ENCODE peak calls at places on chromosome 19, in seven cellular contexts. N is astrocyte, T is neural progenitor cell, U is K562, F is GM23248, Z is HCT116, K is mammary epithelial cell. S is an unnamed sample. For H3K9me3, the result is how much of the 10 kb centered on the place peaks cover.

GRCh38 chr19:44903602-44904425 is 1.8 kb upstream of the APOE start:
- DNase-seq in N (no peak), T (peak), Z (no peak), F (peak), U (peak), K (no peak), S (peak)

GRCh38 chr19:42280761-42281174 is 11.7 kb downstream of the CIC start:
- DNase-seq in F (peak), T (peak), N (peak), K (no peak), Z (no peak), U (no peak), S (peak)

GRCh38 chr19:40605201-40605971 is 4.2 kb downstream of the LTBP4 start:
- DNase-seq in Z (peak), U (peak), T (peak), K (peak), N (peak), F (peak), S (peak)

GRCh38 chr19:10084803-10085202 is 1.3 kb upstream of the SHFL start:
- DNase-seq in N (no peak), Z (no peak), F (no peak), T (no peak), K (no peak), U (no peak), S (no peak)

GRCh38 chr19:2249010-2249866 is at the start of gene AMH:
- DNase-seq in F (no peak), T (no peak), U (no peak), N (no peak), Z (no peak), K (no peak), S (no peak)

GRCh38 chr19:35856546-35857149 is at the start of gene KIRREL2:
- DNase-seq in N (no peak), U (peak), K (no peak), F (no peak), T (peak), Z (no peak), S (no peak)

GRCh38 chr19:41575998-41576397 is at the start of gene CEACAM21:
- DNase-seq in K (no peak), F (no peak), U (no peak), N (no peak), Z (no peak), T (no peak), S (no peak)

GRCh38 chr19:40241125-40241808 is 14.8 kb upstream of the CCNP start:
- DNase-seq in F (no peak), Z (no peak), K (no peak), T (no peak), N (no peak), U (no peak), S (no peak)

GRCh38 chr19:42242071-42242511 is 311 bp downstream of the GSK3A start:
- DNase-seq in K (no peak), Z (no peak), T (no peak), N (no peak), U (no peak), F (peak), S (no peak)

GRCh38 chr19:45640849-45641273 is 1.7 kb upstream of the EML2 start:
- DNase-seq in N (no peak), Z (peak), T (peak), K (peak), U (peak), F (no peak), S (no peak)

GRCh38 chr19:44796701-44797115 is 12.2 kb upstream of the BCAM start:
- DNase-seq in F (no peak), U (no peak), Z (no peak), T (peak), K (no peak), N (peak), S (no peak)

GRCh38 chr19:3653865-3654513 is 27.4 kb upstream of the CACTIN start:
- DNase-seq in Z (no peak), K (no peak), F (peak), T (peak), U (peak), N (no peak), S (no peak)

GRCh38 chr19:34996978-34997640 is 3.0 kb upstream of the GRAMD1A start:
- DNase-seq in U (no peak), K (no peak), Z (no peak), N (no peak), F (no peak), T (no peak), S (no peak)

GRCh38 chr19:42088471-42089190 is 12.7 kb downstream of the ZNF574 start:
- DNase-seq in Z (no peak), N (peak), K (peak), U (no peak), F (peak), T (no peak), S (peak)

GRCh38 chr19:7242601-7243258 is 51.5 kb downstream of the INSR start:
- DNase-seq in Z (no peak), K (peak), T (no peak), U (no peak), N (peak), F (peak), S (peak)

GRCh38 chr19:42455621-42456081 is 12.9 kb upstream of the CXCL17 start:
- DNase-seq in U (no peak), F (no peak), T (no peak), K (peak), Z (peak), N (no peak), S (no peak)

GRCh38 chr19:36221474-36221873 is 6.6 kb downstream of the ZNF146 start:
- DNase-seq in F (no peak), N (no peak), K (no peak), T (no peak), U (no peak), Z (no peak), S (no peak)

GRCh38 chr19:19530889-19531288 is 2.2 kb downstream of the YJEFN3 start:
- DNase-seq in U (no peak), F (no peak), N (no peak), T (no peak), K (no peak), Z (no peak), S (no peak)

GRCh38 chr19:27971071-27971470 is 1241.9 kb downstream of the UQCRFS1 start:
- DNase-seq in F (peak), U (no peak), Z (no peak), T (peak), K (no peak), N (peak), S (no peak)

GRCh38 chr19:34430738-34431625 is 2.8 kb downstream of the UBA2 start:
- DNase-seq in N (peak), F (peak), U (peak), T (peak), K (peak), Z (peak), S (peak)

GRCh38 chr19:43782311-43782660 is 1.5 kb upstream of the KCNN4 start:
- DNase-seq in K (no peak), T (no peak), N (no peak), Z (no peak), U (no peak), F (no peak), S (no peak)

GRCh38 chr19:15448778-15449619 is 757 bp downstream of the WIZ start:
- DNase-seq in Z (no peak), F (peak), K (no peak), N (no peak), U (peak), T (peak), S (peak)

GRCh38 chr19:9130965-9131364 is 4.2 kb upstream of the OR7G3 start:
- DNase-seq in U (no peak), K (no peak), F (no peak), Z (no peak), T (no peak), N (no peak), S (no peak)

GRCh38 chr19:6828698-6829633 is 56.5 kb downstream of the VAV1 start:
- DNase-seq in Z (peak), F (peak), U (peak), T (no peak), K (no peak), N (no peak), S (no peak)

GRCh38 chr19:7494416-7495098 is 5.7 kb upstream of the PEX11G start:
- DNase-seq in N (no peak), K (peak), F (no peak), T (peak), Z (no peak), U (peak), S (peak)

GRCh38 chr19:33316521-33317284 is 14.4 kb upstream of the CEBPA start:
- DNase-seq in T (no peak), U (no peak), K (no peak), Z (no peak), F (no peak), N (no peak), S (no peak)

GRCh38 chr19:27746691-27747380 is 1466.1 kb downstream of the UQCRFS1 start:
- DNase-seq in F (peak), K (peak), T (peak), Z (no peak), N (peak), U (peak), S (peak)

GRCh38 chr19:1884291-1884718 is 991 bp downstream of the ABHD17A start:
- DNase-seq in K (no peak), Z (no peak), N (no peak), T (no peak), U (peak), F (peak), S (no peak)

GRCh38 chr19:34365463-34366401 is 736 bp downstream of the GPI start:
- DNase-seq in T (peak), N (peak), U (peak), Z (no peak), K (peak), F (peak), S (peak)

GRCh38 chr19:44747739-44748425 is 626 bp upstream of the BCL3 start:
- DNase-seq in U (no peak), Z (no peak), N (peak), F (peak), T (peak), K (peak), S (peak)

GRCh38 chr19:3159565-3159964 is 19.0 kb upstream of the S1PR4 start:
- DNase-seq in T (no peak), N (no peak), U (no peak), K (no peak), F (no peak), Z (no peak), S (no peak)

GRCh38 chr19:43690444-43690843 is 20.5 kb upstream of the PLAUR start:
- DNase-seq in K (no peak), Z (no peak), N (no peak), T (no peak), U (no peak), F (no peak), S (no peak)

GRCh38 chr19:48113190-48113917 is 2.7 kb upstream of the PLA2G4C start:
- DNase-seq in T (no peak), F (no peak), N (no peak), K (peak), Z (no peak), U (no peak), S (no peak)

GRCh38 chr19:38247734-38248268 is 8.4 kb downstream of the PPP1R14A start:
- DNase-seq in K (no peak), F (peak), T (no peak), N (peak), U (no peak), Z (no peak), S (peak)

GRCh38 chr19:38247126-38247525 is 9.0 kb downstream of the PPP1R14A start:
- DNase-seq in T (no peak), F (peak), K (no peak), Z (no peak), U (no peak), N (no peak), S (no peak)

GRCh38 chr19:38245826-38246498 is 10.2 kb downstream of the PPP1R14A start:
- DNase-seq in U (no peak), K (no peak), F (peak), T (no peak), N (no peak), Z (no peak), S (no peak)

GRCh38 chr19:38239816-38240215 is 15.8 kb upstream of the DPF1 start:
- DNase-seq in K (no peak), Z (no peak), U (no peak), T (no peak), N (no peak), F (no peak), S (no peak)

DNA sequence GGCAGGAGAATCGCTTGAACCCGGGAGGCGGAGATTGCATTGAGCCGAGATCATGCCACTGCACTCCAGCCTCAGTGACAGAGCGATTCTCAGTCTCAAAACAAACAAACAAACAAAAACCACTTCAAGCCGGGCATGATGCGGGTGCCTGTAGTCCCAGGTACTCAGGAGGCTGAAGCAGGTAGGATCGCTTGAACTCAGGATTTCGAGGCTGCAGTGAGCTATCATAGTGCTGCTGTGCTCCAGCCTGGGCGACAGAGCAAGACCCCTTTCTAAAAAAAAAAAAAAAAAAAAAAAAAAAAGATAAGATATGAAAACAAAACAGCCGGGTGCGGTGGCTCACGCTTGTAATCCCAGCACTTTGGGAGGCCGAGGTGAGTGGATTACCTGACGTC is 12.9 kb downstream of the PPP1R14A start:
- DNase-seq in T (no peak), N (no peak), K (no peak), Z (no peak), F (no peak), U (no peak), S (no peak)
- H2AFZ ChIP-seq in T (peak), N (peak), K (peak), Z (peak), F (peak), U (peak), S (no peak)

GRCh38 chr19:16856091-16856490 is 26.9 kb downstream of the SIN3B start:
- DNase-seq in N (no peak), U (no peak), F (no peak), T (no peak), Z (no peak), K (no peak), S (no peak)
- H3K9me3 ChIP-seq in N (under half), U (under half), F (under half), T (under half), Z (under half), K (under half), S (under half)

DNA sequence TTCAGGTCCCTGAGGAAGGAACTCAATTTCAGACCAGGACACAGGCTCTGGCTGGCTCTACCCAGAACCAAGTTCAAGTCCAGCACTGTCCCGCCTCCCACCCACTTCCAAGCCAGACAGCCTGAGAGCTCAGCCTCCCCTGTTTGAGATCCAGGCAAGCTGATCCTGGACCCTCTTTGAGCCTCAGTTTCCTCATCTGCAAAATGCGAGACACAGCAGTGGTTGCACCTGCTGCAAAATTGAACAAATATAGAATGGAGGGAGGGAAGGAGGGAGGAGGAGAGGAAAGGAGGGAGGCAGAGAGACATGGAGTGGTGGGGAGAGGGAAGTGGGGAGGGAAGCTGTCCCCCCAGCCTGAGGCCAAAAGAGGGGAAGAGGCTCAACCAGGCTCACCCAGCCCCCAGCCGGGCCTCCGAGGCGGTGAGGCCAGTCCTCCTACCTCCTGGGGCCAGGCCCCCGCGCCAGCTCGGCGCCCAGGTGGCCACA is 721 bp downstream of the TMEM221 start:
- DNase-seq in N (no peak), U (no peak), K (no peak), F (no peak), Z (no peak), T (no peak), S (no peak)
- TF ChIP-seq EZH2 in N (peak), U (no peak), K (no peak), F (no peak), Z (no peak), T (peak), S (peak)

GRCh38 chr19:13104848-13105646 is 2.4 kb upstream of the LYL1 start:
- DNase-seq in F (no peak), N (no peak), Z (no peak), U (no peak), K (no peak), T (no peak), S (no peak)

GRCh38 chr19:13102416-13102665 is 317 bp downstream of the LYL1 start:
- DNase-seq in U (no peak), F (peak), K (no peak), N (no peak), Z (no peak), T (no peak), S (no peak)

GRCh38 chr19:13102666-13103584 is at the start of gene LYL1:
- DNase-seq in T (peak), Z (no peak), F (no peak), N (no peak), U (peak), K (no peak), S (no peak)

GRCh38 chr19:13103585-13103923 is 896 bp upstream of the LYL1 start:
- DNase-seq in F (no peak), N (no peak), Z (no peak), K (no peak), T (no peak), U (no peak), S (no peak)

GRCh38 chr19:13103961-13104847 is 1.5 kb upstream of the LYL1 start:
- DNase-seq in Z (no peak), T (peak), U (peak), N (no peak), K (no peak), F (peak), S (no peak)
- H2AFZ ChIP-seq in Z (no peak), T (no peak), U (peak), N (no peak), K (no peak), F (no peak), S (no peak)

DNA sequence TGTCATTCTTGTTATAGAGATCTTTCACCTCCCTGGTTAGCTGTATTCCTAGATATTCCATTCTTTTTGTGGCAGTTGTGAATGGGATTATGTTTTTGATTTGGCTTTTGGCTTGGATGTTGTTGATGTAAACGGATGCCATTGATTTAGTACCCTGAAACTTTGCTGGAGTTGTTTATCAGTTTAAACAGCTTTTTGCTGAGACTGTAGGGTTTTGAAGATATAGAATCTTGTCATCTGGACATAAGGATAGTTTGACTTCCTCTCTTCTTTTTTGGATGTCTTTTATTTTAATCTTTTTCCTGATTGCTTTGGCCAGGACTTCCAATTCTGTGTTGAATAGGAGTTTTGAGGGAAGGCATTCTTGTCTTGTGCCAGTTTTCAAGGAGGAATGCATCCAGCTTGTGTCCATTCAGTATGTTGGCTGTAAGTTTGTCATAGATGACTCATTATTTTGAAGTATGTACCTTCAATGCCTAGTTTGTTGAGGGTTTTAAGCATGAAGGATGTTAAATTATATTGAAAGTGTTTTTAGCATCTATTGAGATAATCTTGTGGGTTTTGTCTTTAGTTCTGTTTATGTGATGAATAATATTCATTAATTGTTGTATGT is 16.8 kb downstream of the ZNF431 start:
- DNase-seq in F (peak), T (no peak), Z (no peak), K (peak), U (no peak), N (peak), S (peak)
- H3K9me3 ChIP-seq in F (under half), T (under half), Z (under half), K (under half), U (under half), N (under half), S (under half)

S was measured in fibroblast of lung.